ENCODE peak calls at places on chromosomes 7 and 10, in eight cellular contexts. One of them, this sample, is unnamed.

GRCh38 chr7:30988346-30989005 is 24.7 kb downstream of the GHRHR start:
- DNase-seq in cardiac fibroblast: peak; percentile 32
- DNase-seq in COR-L47: peak; percentile 32
- DNase-seq in glutamatergic neuron: peak; percentile 78
- DNase-seq in HT1080: no peak
- DNase-seq in amniotic stem cell: no peak
- DNase-seq in CD4-positive, alpha-beta T cell: no peak
- DNase-seq in iris pigment epithelial cell: no peak
- DNase-seq in this sample: no peak

GRCh38 chr7:121041516-121042148 is 53.1 kb downstream of the CPED1 start:
- DNase-seq in cardiac fibroblast: no peak
- DNase-seq in COR-L47: no peak
- DNase-seq in glutamatergic neuron: no peak
- DNase-seq in HT1080: no peak
- DNase-seq in amniotic stem cell: no peak
- DNase-seq in CD4-positive, alpha-beta T cell: no peak
- DNase-seq in iris pigment epithelial cell: peak; percentile 65
- DNase-seq in this sample: no peak

GRCh38 chr10:12255048-12255447 is 59.1 kb downstream of the CDC123 start:
- DNase-seq in cardiac fibroblast: no peak
- DNase-seq in COR-L47: no peak
- DNase-seq in glutamatergic neuron: no peak
- DNase-seq in HT1080: no peak
- DNase-seq in amniotic stem cell: no peak
- DNase-seq in CD4-positive, alpha-beta T cell: no peak
- DNase-seq in iris pigment epithelial cell: no peak
- DNase-seq in this sample: no peak

GRCh38 chr10:105605104-105605503 is 964.0 kb downstream of the SORCS3 start:
- DNase-seq in cardiac fibroblast: no peak
- DNase-seq in COR-L47: no peak
- DNase-seq in glutamatergic neuron: no peak
- DNase-seq in HT1080: no peak
- DNase-seq in amniotic stem cell: no peak
- DNase-seq in CD4-positive, alpha-beta T cell: no peak
- DNase-seq in iris pigment epithelial cell: no peak
- DNase-seq in this sample: no peak

GRCh38 chr10:62728479-62728878 is 76.0 kb upstream of the ADO start:
- DNase-seq in cardiac fibroblast: peak; percentile 3
- DNase-seq in COR-L47: no peak
- DNase-seq in glutamatergic neuron: no peak
- DNase-seq in HT1080: no peak
- DNase-seq in amniotic stem cell: no peak
- DNase-seq in CD4-positive, alpha-beta T cell: peak; percentile 9
- DNase-seq in iris pigment epithelial cell: no peak
- DNase-seq in this sample: no peak

GRCh38 chr10:17445400-17445998 is 8.9 kb downstream of the ST8SIA6 start:
- DNase-seq in cardiac fibroblast: no peak
- DNase-seq in COR-L47: no peak
- DNase-seq in glutamatergic neuron: no peak
- DNase-seq in HT1080: no peak
- DNase-seq in amniotic stem cell: no peak
- DNase-seq in CD4-positive, alpha-beta T cell: no peak
- DNase-seq in iris pigment epithelial cell: no peak
- DNase-seq in this sample: no peak

GRCh38 chr10:15333909-15334649 is 37.0 kb downstream of the FAM171A1 start:
- DNase-seq in cardiac fibroblast: no peak
- DNase-seq in COR-L47: no peak
- DNase-seq in glutamatergic neuron: no peak
- DNase-seq in HT1080: no peak
- DNase-seq in amniotic stem cell: no peak
- DNase-seq in CD4-positive, alpha-beta T cell: no peak
- DNase-seq in iris pigment epithelial cell: no peak
- DNase-seq in this sample: no peak

GRCh38 chr7:154744226-154744860 is 258.6 kb downstream of the PAXIP1 start:
- DNase-seq in cardiac fibroblast: no peak
- DNase-seq in COR-L47: peak; percentile 63
- DNase-seq in glutamatergic neuron: no peak
- DNase-seq in HT1080: peak; percentile 22
- DNase-seq in amniotic stem cell: no peak
- DNase-seq in CD4-positive, alpha-beta T cell: no peak
- DNase-seq in iris pigment epithelial cell: no peak
- DNase-seq in this sample: no peak

GRCh38 chr10:79403441-79404230 is 41.8 kb downstream of the ZCCHC24 start:
- DNase-seq in cardiac fibroblast: peak; percentile 88
- DNase-seq in COR-L47: no peak
- DNase-seq in glutamatergic neuron: peak; percentile 57
- DNase-seq in HT1080: peak; percentile 86
- DNase-seq in amniotic stem cell: no peak
- DNase-seq in CD4-positive, alpha-beta T cell: no peak
- DNase-seq in iris pigment epithelial cell: no peak
- DNase-seq in this sample: no peak

GRCh38 chr7:2820508-2820934 is 23.6 kb downstream of the GNA12 start:
- DNase-seq in cardiac fibroblast: peak; percentile 97
- DNase-seq in COR-L47: no peak
- DNase-seq in glutamatergic neuron: no peak
- DNase-seq in HT1080: peak; percentile 98
- DNase-seq in amniotic stem cell: peak; percentile 86
- DNase-seq in CD4-positive, alpha-beta T cell: no peak
- DNase-seq in iris pigment epithelial cell: peak; percentile 96
- DNase-seq in this sample: no peak

GRCh38 chr10:102945989-102946388 is 27.9 kb downstream of the CNNM2 start:
- DNase-seq in cardiac fibroblast: no peak
- DNase-seq in COR-L47: no peak
- DNase-seq in glutamatergic neuron: no peak
- DNase-seq in HT1080: no peak
- DNase-seq in amniotic stem cell: no peak
- DNase-seq in CD4-positive, alpha-beta T cell: no peak
- DNase-seq in iris pigment epithelial cell: no peak
- DNase-seq in this sample: no peak

GRCh38 chr10:37488792-37489657 is 363.6 kb downstream of the ANKRD30A start:
- DNase-seq in cardiac fibroblast: no peak
- DNase-seq in COR-L47: no peak
- DNase-seq in glutamatergic neuron: no peak
- DNase-seq in HT1080: peak; percentile 96
- DNase-seq in amniotic stem cell: no peak
- DNase-seq in CD4-positive, alpha-beta T cell: no peak
- DNase-seq in iris pigment epithelial cell: peak; percentile 11
- DNase-seq in this sample: no peak

GRCh38 chr10:815338-816104 is 116.0 kb downstream of the LARP4B start:
- DNase-seq in cardiac fibroblast: no peak
- DNase-seq in COR-L47: no peak
- DNase-seq in glutamatergic neuron: no peak
- DNase-seq in HT1080: no peak
- DNase-seq in amniotic stem cell: no peak
- DNase-seq in CD4-positive, alpha-beta T cell: no peak
- DNase-seq in iris pigment epithelial cell: no peak
- DNase-seq in this sample: no peak

GRCh38 chr7:24290004-24290641 is 6.1 kb downstream of the NPY start:
- DNase-seq in cardiac fibroblast: peak; percentile 18
- DNase-seq in COR-L47: peak; percentile 62
- DNase-seq in glutamatergic neuron: no peak
- DNase-seq in HT1080: peak; percentile 71
- DNase-seq in amniotic stem cell: peak; percentile 3
- DNase-seq in CD4-positive, alpha-beta T cell: no peak
- DNase-seq in iris pigment epithelial cell: peak; percentile 55
- DNase-seq in this sample: peak; percentile 24

GRCh38 chr10:15324611-15325010 is 46.5 kb downstream of the FAM171A1 start:
- DNase-seq in cardiac fibroblast: no peak
- DNase-seq in COR-L47: no peak
- DNase-seq in glutamatergic neuron: no peak
- DNase-seq in HT1080: no peak
- DNase-seq in amniotic stem cell: no peak
- DNase-seq in CD4-positive, alpha-beta T cell: no peak
- DNase-seq in iris pigment epithelial cell: peak; percentile 27
- DNase-seq in this sample: no peak

GRCh38 chr7:101347477-101347876 is 15.2 kb upstream of the COL26A1 start:
- DNase-seq in cardiac fibroblast: no peak
- DNase-seq in COR-L47: no peak
- DNase-seq in glutamatergic neuron: no peak
- DNase-seq in HT1080: no peak
- DNase-seq in amniotic stem cell: no peak
- DNase-seq in CD4-positive, alpha-beta T cell: no peak
- DNase-seq in iris pigment epithelial cell: no peak
- DNase-seq in this sample: no peak

GRCh38 chr10:70704211-70704610 is 31.9 kb downstream of the ADAMTS14 start:
- DNase-seq in cardiac fibroblast: no peak
- DNase-seq in COR-L47: no peak
- DNase-seq in glutamatergic neuron: no peak
- DNase-seq in HT1080: no peak
- DNase-seq in amniotic stem cell: no peak
- DNase-seq in CD4-positive, alpha-beta T cell: no peak
- DNase-seq in iris pigment epithelial cell: no peak
- DNase-seq in this sample: no peak

GRCh38 chr7:23628370-23628769 is 31.2 kb downstream of the CCDC126 start:
- DNase-seq in cardiac fibroblast: no peak
- DNase-seq in COR-L47: no peak
- DNase-seq in glutamatergic neuron: no peak
- DNase-seq in HT1080: no peak
- DNase-seq in amniotic stem cell: no peak
- DNase-seq in CD4-positive, alpha-beta T cell: no peak
- DNase-seq in iris pigment epithelial cell: no peak
- DNase-seq in this sample: no peak

GRCh38 chr10:5910323-5911100 is 20.5 kb downstream of the FBH1 start:
- DNase-seq in cardiac fibroblast: no peak
- DNase-seq in COR-L47: peak; percentile 69
- DNase-seq in glutamatergic neuron: no peak
- DNase-seq in HT1080: no peak
- DNase-seq in amniotic stem cell: no peak
- DNase-seq in CD4-positive, alpha-beta T cell: no peak
- DNase-seq in iris pigment epithelial cell: no peak
- DNase-seq in this sample: no peak

GRCh38 chr10:117431160-117431559 is 55.9 kb upstream of the PDZD8 start:
- DNase-seq in cardiac fibroblast: no peak
- DNase-seq in COR-L47: no peak
- DNase-seq in glutamatergic neuron: no peak
- DNase-seq in HT1080: peak; percentile 28
- DNase-seq in amniotic stem cell: no peak
- DNase-seq in CD4-positive, alpha-beta T cell: no peak
- DNase-seq in iris pigment epithelial cell: peak; percentile 32
- DNase-seq in this sample: no peak

GRCh38 chr7:50304158-50304910 is at the start of gene IKZF1:
- DNase-seq in cardiac fibroblast: peak; percentile 4
- DNase-seq in COR-L47: no peak
- DNase-seq in glutamatergic neuron: peak; percentile 33
- DNase-seq in HT1080: no peak
- DNase-seq in amniotic stem cell: no peak
- DNase-seq in CD4-positive, alpha-beta T cell: peak; percentile 63
- DNase-seq in iris pigment epithelial cell: peak; percentile 2
- DNase-seq in this sample: peak; percentile 52

GRCh38 chr10:48801026-48801425 is 116.4 kb downstream of the WDFY4 start:
- DNase-seq in cardiac fibroblast: no peak
- DNase-seq in COR-L47: no peak
- DNase-seq in glutamatergic neuron: no peak
- DNase-seq in HT1080: peak; percentile 64
- DNase-seq in amniotic stem cell: no peak
- DNase-seq in CD4-positive, alpha-beta T cell: no peak
- DNase-seq in iris pigment epithelial cell: no peak
- DNase-seq in this sample: no peak

GRCh38 chr10:75083972-75084833 is 27.3 kb upstream of the SAMD8 start:
- DNase-seq in cardiac fibroblast: peak; percentile 54
- DNase-seq in COR-L47: no peak
- DNase-seq in glutamatergic neuron: no peak
- DNase-seq in HT1080: no peak
- DNase-seq in amniotic stem cell: no peak
- DNase-seq in CD4-positive, alpha-beta T cell: no peak
- DNase-seq in iris pigment epithelial cell: peak; percentile 45
- DNase-seq in this sample: no peak

GRCh38 chr7:149886018-149886416 is 12.2 kb downstream of the ATP6V0E2 start:
- DNase-seq in cardiac fibroblast: no peak
- DNase-seq in COR-L47: no peak
- DNase-seq in glutamatergic neuron: no peak
- DNase-seq in HT1080: no peak
- DNase-seq in amniotic stem cell: no peak
- DNase-seq in CD4-positive, alpha-beta T cell: no peak
- DNase-seq in iris pigment epithelial cell: no peak
- DNase-seq in this sample: no peak

GRCh38 chr7:99834382-99834781 is 6.6 kb downstream of the CYP3A43 start:
- DNase-seq in cardiac fibroblast: no peak
- DNase-seq in COR-L47: no peak
- DNase-seq in glutamatergic neuron: no peak
- DNase-seq in HT1080: no peak
- DNase-seq in amniotic stem cell: no peak
- DNase-seq in CD4-positive, alpha-beta T cell: no peak
- DNase-seq in iris pigment epithelial cell: no peak
- DNase-seq in this sample: no peak

GRCh38 chr10:30977385-30977784 is 54.3 kb downstream of the ZNF438 start:
- DNase-seq in cardiac fibroblast: no peak
- DNase-seq in COR-L47: no peak
- DNase-seq in glutamatergic neuron: no peak
- DNase-seq in HT1080: no peak
- DNase-seq in amniotic stem cell: no peak
- DNase-seq in CD4-positive, alpha-beta T cell: no peak
- DNase-seq in iris pigment epithelial cell: no peak
- DNase-seq in this sample: no peak

GRCh38 chr10:127298396-127298795 is 102.0 kb upstream of the INSYN2A start:
- DNase-seq in cardiac fibroblast: no peak
- DNase-seq in COR-L47: no peak
- DNase-seq in glutamatergic neuron: no peak
- DNase-seq in HT1080: no peak
- DNase-seq in amniotic stem cell: no peak
- DNase-seq in CD4-positive, alpha-beta T cell: no peak
- DNase-seq in iris pigment epithelial cell: no peak
- DNase-seq in this sample: no peak

GRCh38 chr10:100982916-100983830 is 4.1 kb downstream of the MRPL43 start:
- DNase-seq in cardiac fibroblast: no peak
- DNase-seq in COR-L47: no peak
- DNase-seq in glutamatergic neuron: no peak
- DNase-seq in HT1080: no peak
- DNase-seq in amniotic stem cell: no peak
- DNase-seq in CD4-positive, alpha-beta T cell: no peak
- DNase-seq in iris pigment epithelial cell: no peak
- DNase-seq in this sample: no peak

This sample was measured in KG1.